ENCODE peak calls at places on chromosomes 3 and 15, in five cellular contexts. A is right lobe of liver; H is activated gamma-delta T cell treated with Interleukin-2 at 50 U/mL for 16 hours; E is choroid plexus epithelial cell; W is CD4-positive, alpha-beta memory T cell. B is an unnamed sample.

GRCh38 chr15:91520848-91521247 is 332.7 kb upstream of the SLCO3A1 start:
- DNase-seq in W (no peak), A (no peak), H (no peak), E (no peak), B (no peak)

GRCh38 chr15:66879968-66880367 is 177.9 kb downstream of the SMAD6 start:
- DNase-seq in A (no peak), E (no peak), W (no peak), H (no peak), B (no peak)

GRCh38 chr3:113166719-113167492 is 44.5 kb upstream of the BOC start:
- DNase-seq in H (no peak), E (peak; percentile 59), A (no peak), W (no peak), B (peak; percentile 52)

GRCh38 chr3:16124636-16125035 is 49.8 kb upstream of the GALNT15 start:
- DNase-seq in H (no peak), A (no peak), E (peak; percentile 91), W (no peak), B (peak; percentile 99)

GRCh38 chr15:68629519-68630204 is 50.9 kb downstream of the CORO2B start:
- DNase-seq in A (no peak), W (no peak), E (no peak), H (no peak), B (no peak)

GRCh38 chr15:80512729-80513670 is 108.8 kb downstream of the ARNT2 start:
- DNase-seq in A (no peak), H (no peak), E (peak; percentile 42), W (no peak), B (no peak)

GRCh38 chr3:38534180-38534579 is 38.0 kb downstream of the EXOG start:
- DNase-seq in H (no peak), W (no peak), E (no peak), A (no peak), B (no peak)

GRCh38 chr15:63380151-63380827 is 1.4 kb downstream of the CA12 start:
- DNase-seq in W (no peak), E (no peak), H (no peak), A (no peak), B (no peak)

GRCh38 chr3:154690413-154690812 is 260.4 kb upstream of the GPR149 start:
- DNase-seq in E (no peak), W (no peak), H (no peak), A (no peak), B (no peak)

GRCh38 chr3:167872941-167873340 is 137.4 kb downstream of the SERPINI1 start:
- DNase-seq in H (no peak), E (peak; percentile 26), A (no peak), W (no peak), B (no peak)

GRCh38 chr3:56919137-56919796 is 117.5 kb upstream of the ARHGEF3 start:
- DNase-seq in W (peak; percentile 17), H (no peak), E (no peak), A (no peak), B (no peak)

GRCh38 chr3:138438896-138439295 is 4.5 kb downstream of the ESYT3 start:
- DNase-seq in E (no peak), H (no peak), W (no peak), A (no peak), B (no peak)

GRCh38 chr3:165233521-165234195 is 37.5 kb upstream of the SLITRK3 start:
- DNase-seq in H (no peak), E (peak; percentile 15), A (no peak), W (no peak), B (no peak)

GRCh38 chr3:46565607-46566039 is 479 bp downstream of the LRRC2 start:
- DNase-seq in E (no peak), W (no peak), H (no peak), A (peak; percentile 44), B (no peak)

GRCh38 chr15:58731756-58732535 is 17.6 kb downstream of the ADAM10 start:
- DNase-seq in W (no peak), A (no peak), E (peak; percentile 89), H (no peak), B (no peak)

GRCh38 chr3:4797201-4797600 is 182.0 kb upstream of the BHLHE40 start:
- DNase-seq in A (no peak), H (no peak), W (no peak), E (peak; percentile 11), B (no peak)

GRCh38 chr15:75140080-75140879 is 61.4 kb upstream of the C15orf39 start:
- DNase-seq in H (no peak), W (no peak), E (peak; percentile 18), A (no peak), B (no peak)

GRCh38 chr3:23017800-23018199 is 185.3 kb upstream of the UBE2E2 start:
- DNase-seq in E (peak; percentile 78), H (no peak), W (no peak), A (no peak), B (no peak)

GRCh38 chr3:16896820-16897219 is 12.1 kb downstream of the PLCL2 start:
- DNase-seq in A (no peak), H (no peak), W (no peak), E (no peak), B (no peak)